ENCODE peak calls at places on chromosome 20, in eight cellular contexts. W, L, U, Z, O, F, P and M are unnamed samples.

GRCh38 chr20:370151-370600 is 10.4 kb upstream of the TRIB3 start:
- DNase-seq in L (peak; percentile 95), Z (no peak), P (no peak), F (peak; percentile 44), O (no peak), W (no peak), U (no peak), M (no peak)

GRCh38 chr20:43751167-43752050 is 24.6 kb upstream of the GTSF1L start:
- DNase-seq in P (peak; percentile 99), F (no peak), Z (no peak), U (no peak), W (no peak), L (no peak), O (no peak), M (peak; percentile 50)

GRCh38 chr20:56778765-56779195 is 149.7 kb downstream of the TFAP2C start:
- DNase-seq in O (no peak), U (no peak), Z (no peak), P (no peak), F (no peak), L (no peak), W (no peak), M (no peak)

GRCh38 chr20:19783966-19784401 is 25.9 kb downstream of the RIN2 start:
- DNase-seq in F (peak; percentile 36), W (no peak), P (no peak), L (peak; percentile 49), Z (no peak), O (no peak), U (peak; percentile 57), M (no peak)

GRCh38 chr20:4295226-4295625 is 279.9 kb upstream of the RNF24 start:
- DNase-seq in L (no peak), Z (no peak), O (peak; percentile 57), U (no peak), P (no peak), W (no peak), F (no peak), M (no peak)

GRCh38 chr20:59753836-59754235 is 149.5 kb downstream of the PHACTR3 start:
- DNase-seq in O (no peak), U (no peak), W (no peak), F (no peak), P (no peak), L (no peak), Z (no peak), M (no peak)

GRCh38 chr20:59603727-59604608 is at the start of gene PHACTR3:
- DNase-seq in P (no peak), O (no peak), F (no peak), Z (no peak), L (no peak), U (no peak), W (no peak), M (no peak)

GRCh38 chr20:3614509-3614908 is 48.7 kb downstream of the GFRA4 start:
- DNase-seq in U (no peak), F (no peak), Z (no peak), W (no peak), O (peak; percentile 17), L (no peak), P (no peak), M (no peak)

GRCh38 chr20:3390759-3391500 is 16.5 kb downstream of the DNAAF9 start:
- DNase-seq in O (no peak), W (no peak), P (no peak), F (no peak), U (no peak), L (no peak), Z (no peak), M (no peak)

GRCh38 chr20:43844778-43845614 is 69.7 kb upstream of the TOX2 start:
- DNase-seq in U (peak; percentile 20), F (no peak), O (no peak), P (no peak), L (no peak), Z (no peak), W (no peak), M (no peak)

GRCh38 chr20:53692465-53693067 is 98.9 kb upstream of the ZNF217 start:
- DNase-seq in W (no peak), U (peak; percentile 74), Z (no peak), L (no peak), O (no peak), P (no peak), F (no peak), M (peak; percentile 26)

GRCh38 chr20:52268184-52268583 is 76.6 kb upstream of the ZFP64 start:
- DNase-seq in U (no peak), F (no peak), L (no peak), W (no peak), O (no peak), P (no peak), Z (no peak), M (no peak)

GRCh38 chr20:31699801-31700728 is 22.6 kb downstream of the BCL2L1 start:
- DNase-seq in L (no peak), Z (no peak), U (no peak), P (no peak), O (no peak), W (no peak), F (no peak), M (no peak)

DNA sequence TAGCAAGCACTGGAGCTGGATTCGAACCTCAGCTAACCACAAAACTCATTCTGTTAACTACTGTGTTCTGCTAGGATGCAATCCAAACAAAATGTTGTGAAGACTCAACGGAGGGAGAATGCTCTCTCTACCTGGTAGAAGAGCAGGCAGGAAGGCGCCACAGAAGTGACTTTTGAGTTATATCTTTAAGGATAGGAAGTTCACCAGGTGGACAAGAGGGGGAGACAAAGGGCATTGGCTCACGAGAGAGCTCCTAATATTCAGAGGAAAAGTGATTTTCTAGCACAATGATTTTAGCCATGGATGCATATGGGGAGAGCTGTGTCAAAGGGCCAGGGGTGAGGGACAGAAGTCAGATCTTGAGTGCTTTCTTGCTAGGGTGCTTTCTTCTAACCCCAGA is 108.4 kb upstream of the MAFB start:
- DNase-seq in P (no peak), U (no peak), F (peak; percentile 4), L (peak; percentile 41), Z (no peak), W (no peak), O (no peak), M (no peak)
- TF ChIP-seq EP300 in P (no peak), U (no peak), F (no peak), L (no peak), Z (no peak), W (no peak), O (no peak), M (no peak)

GRCh38 chr20:38867062-38867359 is 59.2 kb upstream of the FAM83D start:
- DNase-seq in L (no peak), U (no peak), O (no peak), F (no peak), W (no peak), P (no peak), Z (no peak), M (no peak)

GRCh38 chr20:38862226-38862625 is 56.7 kb downstream of the PPP1R16B start:
- DNase-seq in W (no peak), P (no peak), Z (no peak), U (no peak), O (no peak), F (no peak), L (no peak), M (no peak)

GRCh38 chr20:38863024-38863851 is 57.7 kb downstream of the PPP1R16B start:
- DNase-seq in O (no peak), P (peak; percentile 75), L (no peak), Z (no peak), F (no peak), W (no peak), U (no peak), M (peak; percentile 44)

GRCh38 chr20:38864662-38865061 is 59.2 kb downstream of the PPP1R16B start:
- DNase-seq in W (no peak), Z (no peak), P (no peak), F (no peak), L (no peak), O (no peak), U (no peak), M (no peak)

DNA sequence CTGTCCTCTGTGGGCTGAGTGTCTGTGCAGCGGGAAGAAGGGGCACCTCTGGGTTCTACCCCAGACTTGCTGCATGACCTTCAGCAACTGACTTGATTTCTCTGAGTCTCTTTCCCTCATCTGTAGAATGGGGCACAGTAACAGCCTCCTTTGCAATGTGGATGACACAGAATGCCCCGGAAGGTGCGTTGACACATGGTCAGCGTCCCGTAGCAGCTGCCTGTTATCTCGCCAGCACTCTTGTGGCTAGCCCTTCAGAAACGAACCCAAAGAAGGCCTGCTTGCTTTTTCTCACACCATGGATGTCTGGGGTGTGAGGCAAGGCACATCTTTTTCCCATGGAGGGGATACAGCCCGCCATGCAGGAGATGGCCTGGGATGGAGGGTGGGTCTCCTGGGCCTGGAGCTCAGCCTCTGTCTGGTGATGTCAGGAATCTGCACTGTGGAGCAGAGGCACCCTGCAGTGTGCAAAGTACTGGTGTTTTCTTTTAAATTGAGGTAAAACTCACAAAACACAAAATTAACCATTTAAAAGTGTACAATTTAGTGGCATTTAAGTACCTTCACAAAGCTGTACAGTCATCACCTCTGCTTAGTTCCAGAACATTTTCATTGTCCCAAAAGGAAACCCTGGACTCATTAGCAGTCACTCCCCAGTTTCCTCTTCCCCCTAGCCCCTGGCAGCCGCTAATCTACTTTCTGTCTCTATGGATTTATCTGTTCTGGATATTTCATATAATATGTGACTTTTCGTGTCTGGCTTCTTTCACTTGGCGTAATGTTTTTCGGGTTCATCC is 59.8 kb upstream of the FAM83D start:
- DNase-seq in O (no peak), Z (no peak), W (no peak), P (no peak), U (no peak), F (no peak), L (no peak), M (no peak)
- H3K27ac ChIP-seq in O (peak overlapping the region; percentile 34), Z (no peak overlapping the region), W (no peak overlapping the region), P (peak overlapping the region; percentile 5), U (no peak overlapping the region), F (no peak overlapping the region), L (no peak overlapping the region), M (no peak overlapping the region)

GRCh38 chr20:51016521-51016920 is 6.4 kb downstream of the KCNG1 start:
- DNase-seq in U (no peak), W (no peak), Z (no peak), L (no peak), P (no peak), O (no peak), F (no peak), M (no peak)
- TF ChIP-seq POLR2AphosphoS5 in U (no peak), W (no peak), Z (no peak), L (no peak), P (no peak), O (no peak), F (no peak), M (no peak)

GRCh38 chr20:45049904-45050471 is 50.9 kb downstream of the KCNS1 start:
- DNase-seq in F (no peak), Z (no peak), P (no peak), W (no peak), U (no peak), O (no peak), L (no peak), M (no peak)

GRCh38 chr20:45053441-45054351 is 47.2 kb downstream of the KCNS1 start:
- DNase-seq in F (no peak), P (no peak), O (no peak), W (no peak), L (no peak), Z (no peak), U (no peak), M (no peak)

GRCh38 chr20:45052698-45053440 is 48.1 kb downstream of the KCNS1 start:
- DNase-seq in F (no peak), Z (no peak), L (no peak), P (peak; percentile 55), O (no peak), W (no peak), U (no peak), M (no peak)

GRCh38 chr20:45049438-45049837 is 51.5 kb downstream of the KCNS1 start:
- DNase-seq in F (no peak), O (no peak), L (no peak), P (no peak), U (no peak), W (no peak), Z (no peak), M (no peak)

GRCh38 chr20:45051497-45052060 is 49.3 kb downstream of the KCNS1 start:
- DNase-seq in F (no peak), P (peak; percentile 56), U (no peak), O (no peak), L (no peak), Z (no peak), W (no peak), M (no peak)
- TF ChIP-seq EP300 in F (no peak), P (peak; percentile 82), U (no peak), O (no peak), L (no peak), Z (no peak), W (no peak), M (no peak)